ENCODE peak calls at places on chromosomes 3 and 15, in four cellular contexts. X is AG09309, V is fibroblast of mammary gland, K is hypothalamus. T is an unnamed sample.

GRCh38 chr3:64291345-64291744 is 66.1 kb upstream of the PRICKLE2 start:
- DNase-seq in V (peak), X (peak), K (no peak), T (no peak)

GRCh38 chr3:69806735-69807438 is 67.6 kb downstream of the MITF start:
- DNase-seq in V (peak), K (no peak), X (peak), T (no peak)

GRCh38 chr15:55802600-55803376 is 59.8 kb upstream of the PRTG start:
- DNase-seq in K (no peak), X (no peak), V (no peak), T (no peak)

GRCh38 chr3:33438871-33439270 is 1.3 kb downstream of the UBP1 start:
- DNase-seq in K (no peak), V (peak), X (no peak), T (no peak)

GRCh38 chr3:66406841-66407240 is 94.0 kb downstream of the LRIG1 start:
- DNase-seq in V (no peak), K (no peak), X (no peak), T (no peak)

GRCh38 chr3:52046186-52046913 is 10.0 kb downstream of the DUSP7 start:
- DNase-seq in V (peak), K (no peak), X (peak), T (peak)

GRCh38 chr15:101805605-101806345 is 2.5 kb downstream of the OR4F6 start:
- DNase-seq in K (no peak), V (no peak), X (no peak), T (no peak)

GRCh38 chr15:83503595-83504364 is 56.6 kb downstream of the SH3GL3 start:
- DNase-seq in X (no peak), K (no peak), V (no peak), T (no peak)

GRCh38 chr3:47762233-47762632 is 19.5 kb downstream of the SMARCC1 start:
- DNase-seq in K (no peak), V (peak), X (no peak), T (no peak)

GRCh38 chr15:95095250-95095649 is 863.9 kb downstream of the MCTP2 start:
- DNase-seq in V (no peak), K (no peak), X (no peak), T (no peak)

GRCh38 chr3:140499114-140499757 is 178.6 kb upstream of the TRIM42 start:
- DNase-seq in K (no peak), V (peak), X (no peak), T (no peak)

GRCh38 chr3:103794656-103795055 is 1359.8 kb downstream of the ZPLD1 start:
- DNase-seq in X (no peak), V (no peak), K (no peak), T (no peak)

GRCh38 chr3:76367281-76367680 is 581.9 kb upstream of the ZNF717 start:
- DNase-seq in K (no peak), X (peak), V (no peak), T (no peak)

GRCh38 chr3:97882975-97883598 is 61.3 kb downstream of the CRYBG3 start:
- DNase-seq in X (peak), V (peak), K (no peak), T (no peak)

GRCh38 chr3:73663495-73663894 is 38.8 kb upstream of the PDZRN3 start:
- DNase-seq in V (no peak), X (no peak), K (no peak), T (no peak)

GRCh38 chr3:112519424-112520001 is 20.2 kb upstream of the BTLA start:
- DNase-seq in X (peak), K (no peak), V (peak), T (peak)

GRCh38 chr15:73732911-73733310 is 20.2 kb downstream of the INSYN1 start:
- DNase-seq in K (no peak), X (no peak), V (no peak), T (no peak)

GRCh38 chr3:11565492-11565891 is 78.2 kb downstream of the VGLL4 start:
- DNase-seq in K (no peak), X (no peak), V (no peak), T (no peak)

GRCh38 chr3:43394071-43394501 is 107.7 kb downstream of the SNRK start:
- DNase-seq in K (no peak), V (peak), X (no peak), T (peak)

GRCh38 chr3:126512026-126512425 is 5.5 kb downstream of the UROC1 start:
- DNase-seq in V (no peak), X (no peak), K (no peak), T (no peak)

GRCh38 chr15:45449878-45450277 is 71.5 kb upstream of the GATM start:
- DNase-seq in X (no peak), K (no peak), V (no peak), T (no peak)

GRCh38 chr3:195914648-195915473 is 6.5 kb upstream of the TNK2 start:
- DNase-seq in X (peak), K (no peak), V (peak), T (peak)

GRCh38 chr3:129897026-129897425 is 3.5 kb upstream of the TMCC1 start:
- DNase-seq in K (no peak), X (no peak), V (no peak), T (no peak)

GRCh38 chr15:83899670-83900069 is 245.7 kb downstream of the ADAMTSL3 start:
- DNase-seq in K (no peak), V (no peak), X (no peak), T (no peak)

GRCh38 chr3:117549716-117550115 is 840.1 kb downstream of the TUSC7 start:
- DNase-seq in K (no peak), X (no peak), V (peak), T (no peak)

GRCh38 chr15:96355561-96356129 is 25.1 kb downstream of the NR2F2 start:
- DNase-seq in K (no peak), X (no peak), V (no peak), T (no peak)

GRCh38 chr3:139433089-139433488 is 43.2 kb downstream of the RBP2 start:
- DNase-seq in X (no peak), V (no peak), K (no peak), T (no peak)

GRCh38 chr3:54360320-54360719 is 238.0 kb downstream of the CACNA2D3 start:
- DNase-seq in X (no peak), V (no peak), K (no peak), T (no peak)

GRCh38 chr3:187955076-187955952 is 198.6 kb upstream of the LPP start:
- DNase-seq in X (peak), V (peak), K (no peak), T (no peak)

GRCh38 chr3:55766753-55767152 is 279.6 kb upstream of the WNT5A start:
- DNase-seq in K (no peak), V (no peak), X (no peak), T (no peak)

GRCh38 chr3:98692787-98693473 is 70.2 kb upstream of the ST3GAL6 start:
- DNase-seq in K (no peak), V (no peak), X (no peak), T (no peak)

GRCh38 chr15:68729789-68730201 is 90.9 kb downstream of the ANP32A start:
- DNase-seq in K (no peak), X (no peak), V (peak), T (no peak)

GRCh38 chr3:157534725-157535161 is 31.5 kb upstream of the VEPH1 start:
- DNase-seq in X (no peak), K (no peak), V (no peak), T (no peak)

GRCh38 chr3:155325263-155325835 is 31.9 kb upstream of the STRIT1 start:
- DNase-seq in K (no peak), X (no peak), V (no peak), T (no peak)

T was measured in putamen.